ENCODE peak calls at places on chromosomes 4 and X, in six cellular contexts. M is retinal pigment epithelial cell, P is fibroblast of the aortic adventitia, N is tibial artery, R is left lung, Y is sigmoid colon. C is an unnamed sample.

GRCh38 chr4:113588895-113589668 is 172.5 kb downstream of the CAMK2D start:
- DNase-seq in M (no peak), P (no peak), N (no peak), R (no peak), Y (no peak), C (no peak)

GRCh38 chrX:152735860-152736511 is 2.4 kb downstream of the MAGEA12 start:
- DNase-seq in M (no peak), P (no peak), N (no peak), R (no peak), Y (no peak), C (no peak)

GRCh38 chrX:69759921-69760625 is 144.2 kb downstream of the EDA start:
- DNase-seq in M (no peak), P (no peak), N (no peak), R (no peak), Y (no peak), C (no peak)

GRCh38 chrX:53678667-53679066 is 7.9 kb downstream of the HUWE1 start:
- DNase-seq in M (no peak), P (no peak), N (no peak), R (no peak), Y (no peak), C (no peak)

GRCh38 chr4:83906561-83906960 is 370.7 kb downstream of the GPAT3 start:
- DNase-seq in M (no peak), P (peak; percentile 65), N (no peak), R (no peak), Y (no peak), C (no peak)

GRCh38 chrX:30865020-30865419 is 24.0 kb downstream of the TAB3 start:
- DNase-seq in M (no peak), P (no peak), N (no peak), R (no peak), Y (no peak), C (no peak)

GRCh38 chr4:87734936-87735335 is 64.4 kb upstream of the IBSP start:
- DNase-seq in M (no peak), P (no peak), N (no peak), R (no peak), Y (no peak), C (no peak)

GRCh38 chr4:180665994-180666818 is 1577.0 kb upstream of the TENM3 start:
- DNase-seq in M (peak; percentile 26), P (peak; percentile 32), N (no peak), R (no peak), Y (no peak), C (no peak)

GRCh38 chr4:38857354-38858096 is 908 bp upstream of the TLR6 start:
- DNase-seq in M (no peak), P (peak; percentile 86), N (peak; percentile 74), R (peak; percentile 60), Y (no peak), C (no peak)

GRCh38 chr4:116480486-116480990 is 604.8 kb downstream of the TRAM1L1 start:
- DNase-seq in M (no peak), P (no peak), N (no peak), R (no peak), Y (no peak), C (no peak)
- TF ChIP-seq CTCF in M (no peak), P (no peak), N (no peak), R (no peak), Y (no peak), C (no peak)

GRCh38 chr4:80459918-80460473 is 124.5 kb downstream of the CFAP299 start:
- DNase-seq in M (no peak), P (no peak), N (no peak), R (no peak), Y (no peak), C (no peak)
- TF ChIP-seq CTCF in M (no peak), P (no peak), N (no peak), R (no peak), Y (no peak), C (no peak)

GRCh38 chr4:100889898-100890297 is 372.1 kb upstream of the EMCN start:
- DNase-seq in M (no peak), P (no peak), N (no peak), R (no peak), Y (no peak), C (no peak)

GRCh38 chr4:100898844-100899243 is 381.0 kb upstream of the EMCN start:
- DNase-seq in M (no peak), P (no peak), N (no peak), R (no peak), Y (no peak), C (no peak)

GRCh38 chr4:100891808-100892207 is 374.0 kb upstream of the EMCN start:
- DNase-seq in M (no peak), P (no peak), N (no peak), R (no peak), Y (no peak), C (no peak)

GRCh38 chr4:100895572-100896197 is 377.9 kb upstream of the EMCN start:
- DNase-seq in M (no peak), P (peak; percentile 23), N (no peak), R (no peak), Y (no peak), C (no peak)

GRCh38 chr4:100894339-100894870 is 376.6 kb upstream of the EMCN start:
- DNase-seq in M (no peak), P (no peak), N (no peak), R (no peak), Y (no peak), C (no peak)
- TF ChIP-seq CTCF in M (no peak), P (no peak), N (no peak), R (no peak), Y (no peak), C (no peak)

GRCh38 chr4:135418353-135418752 is 1216.8 kb upstream of the PABPC4L start:
- DNase-seq in M (no peak), P (peak; percentile 4), N (no peak), R (no peak), Y (no peak), C (no peak)
- TF ChIP-seq CTCF in M (peak; percentile 47), P (peak; percentile 22), N (no peak), R (no peak), Y (no peak), C (no peak)

GRCh38 chr4:89703831-89704230 is 133.1 kb downstream of the SNCA start:
- DNase-seq in M (no peak), P (no peak), N (no peak), R (no peak), Y (no peak), C (no peak)

GRCh38 chr4:89704651-89705395 is 132.1 kb downstream of the SNCA start:
- DNase-seq in M (no peak), P (no peak), N (no peak), R (no peak), Y (no peak), C (no peak)

DNA sequence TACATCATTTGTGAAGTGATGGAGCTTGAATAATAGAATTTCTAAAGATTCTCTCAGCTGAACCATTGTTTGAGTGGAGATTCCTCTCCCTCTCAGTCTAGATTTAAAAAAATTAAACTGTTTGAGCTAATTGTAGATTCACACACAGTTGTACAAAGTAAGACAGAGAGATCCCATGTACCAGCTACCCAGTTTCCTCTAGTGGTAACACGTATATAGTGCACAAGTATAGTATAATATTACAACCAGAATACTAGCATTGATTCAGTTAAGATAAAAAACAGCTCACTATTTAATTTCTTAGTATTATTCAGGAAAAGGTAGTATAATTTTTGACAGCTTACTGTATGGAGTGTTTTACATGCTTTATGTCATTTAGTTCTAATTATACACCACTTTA is 136.2 kb downstream of the SNCA start:
- DNase-seq in M (no peak), P (no peak), N (no peak), R (no peak), Y (no peak), C (no peak)
- TF ChIP-seq CTCF in M (no peak), P (no peak), N (no peak), R (no peak), Y (no peak), C (no peak)

GRCh38 chrX:413322-414201 is 26.9 kb upstream of the PPP2R3B start:
- DNase-seq in M (peak; percentile 43), P (peak; percentile 2), N (no peak), R (no peak), Y (no peak), C (no peak)
- TF ChIP-seq CTCF in M (peak; percentile 31), P (no peak), N (peak; percentile 16), R (no peak), Y (no peak), C (no peak)

GRCh38 chrX:73262991-73263390 is 48.3 kb upstream of the NAP1L2 start:
- DNase-seq in M (no peak), P (peak; percentile 1), N (no peak), R (no peak), Y (no peak), C (no peak)
- TF ChIP-seq CTCF in M (no peak), P (peak; percentile 9), N (no peak), R (no peak), Y (no peak), C (no peak)

GRCh38 chrX:50941638-50942037 is 31.1 kb downstream of the BMP15 start:
- DNase-seq in M (no peak), P (no peak), N (no peak), R (no peak), Y (no peak), C (no peak)
- TF ChIP-seq CTCF in M (peak; percentile 39), P (peak; percentile 22), N (no peak), R (peak; percentile 18), Y (no peak), C (peak; percentile 32)

GRCh38 chr4:121655320-121656268 is 41.2 kb downstream of the ANXA5 start:
- DNase-seq in M (no peak), P (peak; percentile 52), N (no peak), R (no peak), Y (no peak), C (no peak)
- TF ChIP-seq CTCF in M (no peak), P (no peak), N (no peak), R (no peak), Y (no peak), C (no peak)

C was measured in lower lobe of right lung.